ENCODE peak calls at places on chromosomes 1 and 21, in five cellular contexts. Y is uterus, Q is fibroblast of the aortic adventitia, D is PC-3, J is fibroblast of pulmonary artery. U is an unnamed sample.

GRCh38 chr1:203041351-203041932 is 15.2 kb downstream of the PPFIA4 start:
- DNase-seq in Q (no peak), J (no peak), Y (no peak), D (no peak), U (no peak)

GRCh38 chr1:210455840-210456603 is 127.3 kb downstream of the HHAT start:
- DNase-seq in Q (no peak), J (no peak), Y (no peak), D (no peak), U (no peak)

GRCh38 chr1:17251246-17251645 is 2.3 kb downstream of the PADI3 start:
- DNase-seq in J (no peak), D (no peak), Y (no peak), Q (no peak), U (no peak)

GRCh38 chr21:32312321-32312720 is 13.7 kb downstream of the MRAP start:
- DNase-seq in J (no peak), D (no peak), Y (no peak), Q (no peak), U (no peak)

GRCh38 chr21:16709866-16710550 is 802.8 kb upstream of the CXADR start:
- DNase-seq in Y (peak), Q (peak), D (no peak), J (peak), U (peak)

GRCh38 chr1:18513995-18514394 is 33.3 kb downstream of the KLHDC7A start:
- DNase-seq in J (no peak), Y (no peak), Q (no peak), D (no peak), U (no peak)

GRCh38 chr1:91750398-91750996 is 135.5 kb downstream of the TGFBR3 start:
- DNase-seq in Y (no peak), Q (peak), J (no peak), D (no peak), U (no peak)

GRCh38 chr1:16449666-16450065 is 9.1 kb downstream of the NECAP2 start:
- DNase-seq in D (no peak), Q (no peak), J (no peak), Y (no peak), U (no peak)

GRCh38 chr1:48526045-48526714 is 54.2 kb upstream of the SPATA6 start:
- DNase-seq in J (peak), Q (peak), D (peak), Y (no peak), U (peak)

GRCh38 chr1:55382699-55383377 is 167.7 kb upstream of the USP24 start:
- DNase-seq in J (no peak), D (no peak), Q (no peak), Y (no peak), U (no peak)

GRCh38 chr1:243487649-243488227 is 231.9 kb downstream of the SDCCAG8 start:
- DNase-seq in D (peak), J (no peak), Y (no peak), Q (no peak), U (no peak)

GRCh38 chr1:21861602-21862429 is 49.8 kb downstream of the LDLRAD2 start:
- DNase-seq in D (peak), Q (peak), J (peak), Y (no peak), U (peak)

GRCh38 chr1:53145619-53145941 is 3.1 kb upstream of the SLC1A7 start:
- DNase-seq in J (no peak), D (no peak), Q (no peak), Y (no peak), U (no peak)

GRCh38 chr1:154430903-154431302 is 25.8 kb downstream of the IL6R start:
- DNase-seq in J (peak), D (no peak), Y (no peak), Q (peak), U (no peak)

GRCh38 chr1:219220945-219221344 is 47.3 kb downstream of the LYPLAL1 start:
- DNase-seq in D (peak), Q (peak), J (no peak), Y (no peak), U (no peak)

GRCh38 chr1:224182057-224182865 is 779 bp upstream of the DEGS1 start:
- DNase-seq in D (peak), Q (peak), J (no peak), Y (no peak), U (no peak)

GRCh38 chr1:229696385-229696784 is 70.3 kb downstream of the URB2 start:
- DNase-seq in J (no peak), Y (no peak), Q (no peak), D (no peak), U (no peak)

GRCh38 chr1:219153741-219154140 is 19.9 kb upstream of the LYPLAL1 start:
- DNase-seq in D (no peak), Q (no peak), J (no peak), Y (no peak), U (peak)

DNA sequence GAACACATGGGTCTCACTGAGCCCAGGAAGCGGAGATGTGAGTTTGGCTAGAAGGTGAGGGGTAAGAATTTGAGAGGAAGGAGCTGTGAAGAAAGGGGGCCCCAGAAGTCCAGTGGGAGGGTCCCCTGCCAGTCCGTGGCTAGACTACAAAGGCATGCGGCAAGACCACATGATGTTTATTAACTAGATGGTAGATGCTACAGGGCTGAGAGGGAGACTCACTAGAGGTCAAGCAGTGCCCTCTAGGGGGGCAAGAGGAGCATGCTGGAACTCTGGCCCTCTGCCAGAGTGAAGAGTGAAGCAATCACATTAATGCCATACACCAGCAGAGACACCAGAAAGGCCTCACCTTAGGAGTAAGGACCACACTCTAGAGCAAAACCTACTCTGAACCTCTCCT is 12.2 kb downstream of the KIAA0319L start:
- DNase-seq in D (peak), J (peak), Q (peak), Y (no peak), U (peak)
- TF ChIP-seq CTCF in D (peak), J (peak), Q (no peak), Y (no peak), U (no peak)

GRCh38 chr1:85409516-85409915 is 55.4 kb downstream of the DDAH1 start:
- DNase-seq in D (no peak), J (no peak), Q (no peak), Y (no peak), U (no peak)

GRCh38 chr1:85407978-85408377 is 57.0 kb downstream of the DDAH1 start:
- DNase-seq in Q (no peak), Y (no peak), D (no peak), J (no peak), U (no peak)

GRCh38 chr1:85406081-85406480 is 58.9 kb downstream of the DDAH1 start:
- DNase-seq in J (no peak), Q (peak), D (no peak), Y (no peak), U (peak)

GRCh38 chr1:85404393-85404792 is 60.6 kb downstream of the DDAH1 start:
- DNase-seq in Q (peak), D (no peak), J (no peak), Y (no peak), U (no peak)

GRCh38 chr1:85406887-85407593 is 57.9 kb downstream of the DDAH1 start:
- DNase-seq in Y (peak), D (peak), J (peak), Q (peak), U (peak)
- H3K4me3 ChIP-seq in Y (no peak), D (peak), J (peak), Q (peak), U (no peak)

DNA sequence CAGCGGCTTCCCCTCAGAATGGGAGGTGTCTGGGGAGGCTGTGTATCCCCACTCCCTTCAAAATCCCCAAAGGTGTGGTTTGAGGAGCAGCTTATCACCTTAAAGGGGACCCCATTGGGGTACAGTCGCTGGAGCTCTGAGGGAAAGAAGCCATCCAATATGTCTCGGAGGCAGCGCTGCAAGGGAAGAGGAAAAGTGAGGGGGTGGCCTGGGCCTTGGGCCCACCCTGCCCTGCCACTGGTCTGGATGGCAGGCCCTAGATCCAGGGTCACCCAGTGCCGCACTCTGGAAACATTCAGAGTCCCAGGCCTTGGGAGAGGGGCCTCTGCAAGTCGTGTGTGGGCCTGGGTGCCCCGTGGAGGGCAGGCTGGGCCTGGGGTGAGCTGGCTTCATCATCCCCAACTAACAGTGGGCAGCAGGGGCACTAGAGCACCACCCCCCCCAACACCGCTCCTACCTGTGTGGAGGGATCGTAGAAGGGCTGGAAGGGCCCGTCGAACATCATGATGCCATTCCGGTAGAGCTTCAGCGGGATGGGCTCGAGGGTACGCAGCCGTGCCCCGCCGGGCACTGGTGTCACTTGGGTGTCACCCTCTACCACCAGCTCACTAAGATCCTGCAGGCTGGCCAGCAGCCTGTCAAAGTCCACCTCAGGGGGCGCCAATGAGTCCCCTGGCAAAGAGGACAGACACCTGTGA is 5.6 kb downstream of the SH3BGRL3 start:
- DNase-seq in Y (no peak), Q (no peak), D (peak), J (no peak), U (peak)
- TF ChIP-seq CTCF in Y (no peak), Q (peak), D (peak), J (peak), U (peak)

GRCh38 chr1:1432951-1433803 is 2.3 kb upstream of the VWA1 start:
- DNase-seq in Y (peak), D (peak), Q (no peak), J (no peak), U (no peak)
- H3K4me3 ChIP-seq in Y (no peak), D (peak), Q (no peak), J (no peak), U (no peak)

GRCh38 chr1:43520100-43520828 is 10.4 kb upstream of the PTPRF start:
- DNase-seq in D (no peak), Y (no peak), J (no peak), Q (no peak), U (no peak)
- TF ChIP-seq CTCF in D (no peak), Y (no peak), J (no peak), Q (no peak), U (no peak)

GRCh38 chr1:41804176-41804575 is 114.5 kb downstream of the HIVEP3 start:
- DNase-seq in J (no peak), Y (no peak), Q (no peak), D (no peak), U (no peak)

GRCh38 chr1:41805771-41806471 is 112.8 kb downstream of the HIVEP3 start:
- DNase-seq in D (no peak), Q (no peak), Y (no peak), J (no peak), U (no peak)

GRCh38 chr1:41806472-41807155 is 112.1 kb downstream of the HIVEP3 start:
- DNase-seq in D (no peak), J (no peak), Q (no peak), Y (no peak), U (no peak)

GRCh38 chr1:41802532-41803501 is 115.9 kb downstream of the HIVEP3 start:
- DNase-seq in Y (peak), D (peak), J (no peak), Q (peak), U (no peak)

GRCh38 chr1:41803656-41804055 is 115.1 kb downstream of the HIVEP3 start:
- DNase-seq in Y (no peak), Q (no peak), J (no peak), D (peak), U (no peak)
- H3K4me3 ChIP-seq in Y (no peak), Q (no peak), J (no peak), D (no peak), U (no peak)

GRCh38 chr1:226201029-226201593 is 14.6 kb upstream of the ACBD3 start:
- DNase-seq in D (peak), Q (peak), Y (no peak), J (peak), U (no peak)
- TF ChIP-seq CTCF in D (peak), Q (peak), Y (no peak), J (peak), U (peak)

GRCh38 chr1:72891976-72892375 is 609.6 kb upstream of the NEGR1 start:
- DNase-seq in J (no peak), Q (no peak), Y (no peak), D (no peak), U (peak)

GRCh38 chr1:72892461-72892860 is 610.1 kb upstream of the NEGR1 start:
- DNase-seq in Y (no peak), D (peak), Q (peak), J (peak), U (peak)
- H3K4me3 ChIP-seq in Y (no peak), D (no peak), Q (no peak), J (no peak), U (no peak)

GRCh38 chr1:33241866-33242265 is 14.4 kb upstream of the ZNF362 start:
- DNase-seq in Y (no peak), Q (no peak), D (no peak), J (no peak), U (no peak)

GRCh38 chr1:33244809-33245186 is 11.5 kb upstream of the ZNF362 start:
- DNase-seq in J (no peak), Y (no peak), Q (no peak), D (no peak), U (no peak)

GRCh38 chr1:33244143-33244808 is 12.0 kb upstream of the ZNF362 start:
- DNase-seq in Q (no peak), Y (no peak), J (no peak), D (peak), U (peak)

GRCh38 chr1:33239487-33239886 is 16.8 kb upstream of the ZNF362 start:
- DNase-seq in Y (no peak), D (no peak), Q (no peak), J (no peak), U (no peak)

DNA sequence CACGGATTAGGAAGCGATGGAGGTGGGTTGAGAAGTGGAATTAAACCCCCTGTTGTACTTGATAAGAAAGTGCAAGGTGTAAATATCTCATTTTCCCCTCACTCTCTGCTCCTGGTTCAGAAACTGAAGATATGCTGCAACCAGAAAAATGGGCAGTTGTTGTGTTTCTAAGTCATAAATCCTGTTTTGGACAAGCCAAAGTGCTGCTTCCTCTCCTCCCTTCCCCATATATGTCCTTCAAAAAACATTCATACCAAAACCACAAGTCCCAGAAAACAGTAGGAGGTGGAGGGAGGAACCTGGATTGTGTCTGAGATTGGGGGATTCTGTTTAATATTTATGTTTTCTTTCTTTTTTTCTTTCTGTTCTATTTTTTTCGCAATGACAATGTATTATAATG is 13.6 kb upstream of the ZNF362 start:
- DNase-seq in Y (no peak), D (no peak), Q (no peak), J (no peak), U (no peak)
- TF ChIP-seq CTCF in Y (no peak), D (no peak), Q (no peak), J (no peak), U (no peak)

GRCh38 chr1:198929961-198930599 is 291.2 kb downstream of the PTPRC start:
- DNase-seq in Q (no peak), D (no peak), Y (no peak), J (peak), U (no peak)
- H3K4me3 ChIP-seq in Q (peak), D (peak), Y (no peak), J (peak), U (peak)